ENCODE peak calls at places on chromosomes 1 and 21, in five cellular contexts. L is HepG2, Q is GM12878, S is upper lobe of left lung, T is K562. B is an unnamed sample.

GRCh38 chr1:121516279-121516967 is 331.6 kb downstream of the SRGAP2C start:
- ATAC-seq in L (no peak), Q (peak; percentile 73), S (no peak), T (no peak), B (no peak)

GRCh38 chr1:198443374-198444233 is 96.9 kb downstream of the ATP6V1G3 start:
- ATAC-seq in L (peak; percentile 37), Q (no peak), S (no peak), T (no peak), B (no peak)

GRCh38 chr1:165296205-165296604 is 60.3 kb downstream of the LMX1A start:
- ATAC-seq in L (no peak), Q (no peak), S (no peak), T (no peak), B (no peak)

GRCh38 chr1:8477983-8478362 is 160.1 kb downstream of the SLC45A1 start:
- ATAC-seq in L (peak; percentile 46), Q (no peak), S (no peak), T (no peak), B (peak; percentile 63)

GRCh38 chr1:79646885-79647284 is 640.4 kb upstream of the ADGRL4 start:
- ATAC-seq in L (no peak), Q (no peak), S (peak; percentile 78), T (no peak), B (no peak)

GRCh38 chr21:45332981-45333582 is 45.4 kb upstream of the POFUT2 start:
- ATAC-seq in L (no peak), Q (no peak), S (no peak), T (peak; percentile 14), B (no peak)

GRCh38 chr1:8439015-8439702 is 121.2 kb downstream of the SLC45A1 start:
- ATAC-seq in L (no peak), Q (peak; percentile 95), S (peak; percentile 82), T (peak; percentile 93), B (peak; percentile 84)

GRCh38 chr1:156128749-156129682 is 14.5 kb downstream of the LMNA start:
- ATAC-seq in L (no peak), Q (no peak), S (no peak), T (peak; percentile 2), B (peak; percentile 60)

GRCh38 chr21:41653944-41654625 is 112.8 kb downstream of the RIPK4 start:
- ATAC-seq in L (no peak), Q (no peak), S (peak; percentile 77), T (no peak), B (peak; percentile 73)

GRCh38 chr1:80778094-80778840 is 1022.5 kb upstream of the ADGRL2 start:
- ATAC-seq in L (no peak), Q (peak; percentile 58), S (peak; percentile 61), T (no peak), B (no peak)

GRCh38 chr1:241605146-241605805 is 34.9 kb downstream of the CHML start:
- ATAC-seq in L (peak; percentile 75), Q (no peak), S (no peak), T (peak; percentile 81), B (no peak)

GRCh38 chr1:1857096-1857703 is 33.7 kb downstream of the GNB1 start:
- ATAC-seq in L (no peak), Q (peak; percentile 56), S (no peak), T (no peak), B (peak; percentile 48)

GRCh38 chr1:178450871-178451270 is 45.9 kb downstream of the CLEC20A start:
- ATAC-seq in L (no peak), Q (no peak), S (no peak), T (no peak), B (no peak)

GRCh38 chr21:35754583-35754982 is 305.7 kb downstream of the SETD4 start:
- ATAC-seq in L (no peak), Q (no peak), S (no peak), T (no peak), B (no peak)

GRCh38 chr1:110689868-110690267 is 15.1 kb upstream of the KCNA3 start:
- ATAC-seq in L (no peak), Q (no peak), S (no peak), T (no peak), B (no peak)

GRCh38 chr21:33844104-33844889 is 71.3 kb downstream of the ATP5PO start:
- ATAC-seq in L (peak; percentile 69), Q (no peak), S (no peak), T (no peak), B (no peak)

GRCh38 chr1:209884249-209884648 is 53.8 kb upstream of the SYT14 start:
- ATAC-seq in L (no peak), Q (peak; percentile 21), S (no peak), T (no peak), B (no peak)

GRCh38 chr1:179166663-179167417 is 62.6 kb downstream of the ABL2 start:
- ATAC-seq in L (no peak), Q (no peak), S (no peak), T (no peak), B (no peak)

GRCh38 chr1:212685429-212685828 is 14.2 kb downstream of the BATF3 start:
- ATAC-seq in L (no peak), Q (no peak), S (no peak), T (no peak), B (no peak)

GRCh38 chr1:156245451-156246232 is 2.2 kb downstream of the PAQR6 start:
- ATAC-seq in L (peak; percentile 37), Q (peak; percentile 70), S (no peak), T (no peak), B (no peak)

DNA sequence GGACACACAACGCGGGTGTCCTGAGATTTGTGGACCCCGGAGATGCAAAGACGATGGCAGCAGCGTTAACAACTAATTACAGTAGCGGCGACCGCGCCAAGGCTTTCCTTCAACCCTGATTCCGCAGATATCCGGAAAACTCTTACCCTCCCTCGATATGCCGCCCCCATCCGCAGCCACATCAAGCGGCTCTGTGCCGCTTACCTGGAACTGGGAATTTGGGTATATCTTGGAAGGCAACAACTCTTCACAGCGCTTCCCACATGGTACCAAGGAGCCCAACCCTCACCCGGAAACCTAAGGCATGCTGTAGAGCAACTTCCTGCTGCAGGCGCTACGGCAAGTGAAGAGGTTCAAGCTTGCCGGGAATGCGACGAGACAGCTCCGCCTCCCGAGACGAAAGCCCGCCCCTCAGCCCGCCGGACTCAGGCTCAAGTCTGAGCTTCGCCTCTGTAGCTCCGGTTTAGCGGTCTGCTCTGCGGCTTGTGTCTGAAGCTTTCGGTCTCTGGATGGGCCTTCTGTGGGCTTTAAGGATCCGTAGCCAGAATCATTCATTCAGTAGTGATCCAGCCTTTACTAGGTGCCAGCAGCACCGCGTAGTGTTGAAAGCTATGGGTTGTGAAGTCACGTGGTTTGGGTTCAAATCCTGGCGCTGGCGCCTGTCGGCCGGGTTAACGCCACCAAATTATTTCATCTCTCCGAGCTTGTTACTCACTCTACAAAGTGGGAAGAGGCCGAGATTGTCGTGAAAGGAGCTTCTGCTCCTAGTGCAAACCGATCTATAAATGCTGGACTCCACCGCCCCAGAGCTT is at the start of gene HEATR1:
- ATAC-seq in L (peak; percentile 99), Q (peak; percentile 95), S (peak; percentile 99), T (peak; percentile 98), B (peak; percentile 98)
- TF ChIP-seq EP300 in L (no peak), Q (peak; percentile 20), S (no peak), T (peak; percentile 61), B (no peak)

GRCh38 chr1:206013017-206013800 is 10.0 kb upstream of the RAB7B start:
- ATAC-seq in L (no peak), Q (no peak), S (no peak), T (no peak), B (no peak)
- H3K36me3 ChIP-seq in L (no peaks in the 10 kb centered on the region), Q (no peaks in the 10 kb centered on the region), S (no peaks in the 10 kb centered on the region), T (no peaks in the 10 kb centered on the region), B (no peaks in the 10 kb centered on the region)

DNA sequence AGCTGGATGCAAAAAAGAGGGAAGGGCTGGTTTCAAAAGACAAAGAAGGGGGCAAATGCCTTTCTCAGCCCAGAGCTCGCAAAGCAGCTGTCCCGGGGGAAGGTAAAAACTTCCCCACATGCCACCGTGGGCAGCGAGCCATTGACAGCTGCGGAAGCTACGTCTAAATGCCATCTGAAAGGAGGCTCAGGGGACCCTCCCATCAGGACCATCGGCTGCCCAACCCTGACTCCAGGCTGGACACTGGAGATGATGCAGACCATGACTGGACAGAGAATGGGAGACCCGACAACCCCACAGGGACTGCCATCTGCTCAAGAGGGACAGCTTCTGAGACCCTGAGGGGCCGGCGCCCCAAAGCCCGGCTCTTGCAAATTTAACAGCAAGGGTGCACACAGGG is 92.2 kb downstream of the STUM start:
- ATAC-seq in L (no peak), Q (no peak), S (no peak), T (no peak), B (no peak)
- H3K4me3 ChIP-seq in L (no peak overlapping the region), Q (no peak overlapping the region), S (no peak overlapping the region), T (no peak overlapping the region), B (no peak overlapping the region)

DNA sequence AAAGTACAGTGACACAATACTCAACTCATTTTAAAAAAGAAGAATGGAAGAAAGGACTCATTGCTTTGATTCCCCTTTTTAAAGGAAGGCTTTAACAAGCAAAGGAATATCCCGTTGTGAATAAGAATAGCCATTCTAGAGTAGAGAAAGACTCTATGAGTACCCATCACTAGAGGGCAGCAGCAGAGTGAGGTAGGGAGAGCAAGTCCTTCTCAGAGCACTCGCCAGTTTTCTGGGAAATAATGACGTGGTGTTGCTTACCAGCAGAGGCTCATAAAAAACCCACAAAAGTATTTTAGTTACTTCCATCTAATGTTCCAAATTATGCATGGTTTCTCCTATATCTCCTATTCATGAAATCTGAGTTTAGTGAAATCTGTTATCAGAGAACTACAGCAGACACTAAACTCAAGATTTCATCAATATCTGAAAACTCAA is 74.6 kb downstream of the USP24 start:
- ATAC-seq in L (peak; percentile 85), Q (peak; percentile 97), S (peak; percentile 91), T (peak; percentile 98), B (peak; percentile 91)
- TF ChIP-seq EP300 in L (no peak), Q (no peak), S (no peak), T (peak; percentile 48), B (no peak)

DNA sequence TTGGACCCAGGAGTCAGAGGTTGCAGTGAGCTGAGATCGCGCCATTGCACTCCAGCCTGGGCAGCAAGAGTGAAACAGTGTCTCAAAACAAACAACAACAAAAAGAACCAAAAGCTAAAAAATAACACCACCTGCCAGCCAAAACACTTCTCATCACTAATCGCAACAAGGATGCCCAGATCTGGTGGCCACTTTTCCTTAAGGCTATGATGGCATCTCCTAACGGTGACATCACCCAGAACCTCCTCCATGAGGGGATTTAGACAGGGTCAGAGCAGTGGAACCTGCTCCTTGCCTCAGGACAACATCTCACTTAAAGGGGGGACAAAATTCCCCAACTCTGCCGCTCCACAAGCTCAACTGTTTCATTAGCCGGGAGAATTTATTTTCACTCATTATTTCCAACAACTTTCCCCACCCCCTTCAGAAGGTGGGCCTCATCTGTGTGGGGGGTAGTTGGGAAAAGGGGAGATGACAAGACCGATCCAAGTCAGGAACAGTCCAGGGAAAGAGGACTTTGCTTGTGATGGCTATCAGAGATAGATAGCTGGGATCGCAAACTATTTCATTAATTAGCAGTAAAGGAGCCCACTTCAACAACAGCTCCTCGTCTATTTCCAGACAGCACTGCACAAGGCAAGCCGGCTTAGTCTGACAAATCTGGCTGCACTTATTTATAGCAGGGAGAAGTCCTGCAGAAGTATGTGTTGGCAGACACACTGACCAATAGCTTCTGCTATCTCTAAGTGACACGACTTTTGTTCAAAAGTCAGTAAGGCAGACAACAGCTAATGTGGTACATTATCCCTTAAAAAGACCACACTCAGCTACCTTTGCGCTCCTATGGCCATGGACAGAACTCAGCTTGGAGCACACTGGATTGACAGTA is 2.6 kb downstream of the PABPC4 start:
- ATAC-seq in L (peak; percentile 41), Q (peak; percentile 2), S (no peak), T (peak; percentile 22), B (no peak)
- H3K36me3 ChIP-seq in L (peaks cover 20% of the 10 kb centered on the region), Q (peaks cover 13% of the 10 kb centered on the region), S (peaks cover 36% of the 10 kb centered on the region), T (peaks cover 67% of the 10 kb centered on the region), B (peaks cover 38% of the 10 kb centered on the region)

GRCh38 chr1:112230232-112230631 is 165.8 kb upstream of the CTTNBP2NL start:
- ATAC-seq in L (no peak), Q (no peak), S (no peak), T (no peak), B (no peak)

GRCh38 chr1:112234710-112235109 is 161.3 kb upstream of the CTTNBP2NL start:
- ATAC-seq in L (no peak), Q (no peak), S (no peak), T (no peak), B (no peak)

GRCh38 chr1:112232848-112233247 is 163.2 kb upstream of the CTTNBP2NL start:
- ATAC-seq in L (no peak), Q (no peak), S (no peak), T (no peak), B (no peak)

GRCh38 chr1:112231331-112231730 is 164.7 kb upstream of the CTTNBP2NL start:
- ATAC-seq in L (no peak), Q (no peak), S (peak; percentile 19), T (no peak), B (no peak)
- H3K4me3 ChIP-seq in L (no peak overlapping the region), Q (no peak overlapping the region), S (no peak overlapping the region), T (no peak overlapping the region), B (no peak overlapping the region)